ENCODE peak calls at places on chromosomes 3 and 15, in nine cellular contexts. J, H, K, V, E, M, W, U and Z are unnamed samples.

GRCh38 chr15:85750807-85751730 is 43.7 kb downstream of the KLHL25 start:
- DNase-seq in J (no peak), H (no peak), K (no peak), V (no peak), E (no peak), M (no peak), W (peak), U (peak), Z (peak)

GRCh38 chr15:63277044-63277892 is at the start of gene APH1B:
- DNase-seq in J (peak), H (peak), K (peak), V (peak), E (peak), M (peak), W (peak), U (peak), Z (peak)

GRCh38 chr3:48425281-48425812 is 4.5 kb downstream of the PLXNB1 start:
- DNase-seq in J (no peak), H (no peak), K (no peak), V (no peak), E (peak), M (no peak), W (no peak), U (no peak), Z (no peak)

GRCh38 chr3:52088445-52089367 is 32.3 kb upstream of the DUSP7 start:
- DNase-seq in J (no peak), H (no peak), K (no peak), V (no peak), E (peak), M (peak), W (peak), U (no peak), Z (peak)

GRCh38 chr15:85414495-85414894 is 34.1 kb downstream of the AKAP13 start:
- DNase-seq in J (no peak), H (peak), K (no peak), V (no peak), E (no peak), M (peak), W (no peak), U (no peak), Z (no peak)

GRCh38 chr3:160163259-160163878 is 61.9 kb upstream of the C3orf80 start:
- DNase-seq in J (no peak), H (peak), K (no peak), V (no peak), E (peak), M (peak), W (no peak), U (no peak), Z (no peak)

GRCh38 chr15:38325290-38325990 is 72.8 kb downstream of the SPRED1 start:
- DNase-seq in J (no peak), H (no peak), K (no peak), V (no peak), E (no peak), M (peak), W (no peak), U (no peak), Z (no peak)

GRCh38 chr3:117277816-117278215 is 568.2 kb downstream of the TUSC7 start:
- DNase-seq in J (no peak), H (no peak), K (no peak), V (no peak), E (no peak), M (no peak), W (no peak), U (no peak), Z (no peak)

GRCh38 chr3:187243933-187244564 is 46.8 kb downstream of the RTP1 start:
- DNase-seq in J (no peak), H (no peak), K (no peak), V (no peak), E (no peak), M (no peak), W (no peak), U (no peak), Z (no peak)

GRCh38 chr3:32296251-32297204 is 58.0 kb downstream of the CMTM8 start:
- DNase-seq in J (no peak), H (peak), K (peak), V (peak), E (peak), M (peak), W (peak), U (peak), Z (peak)

GRCh38 chr15:51982013-51982769 is 10.6 kb upstream of the LEO1 start:
- DNase-seq in J (no peak), H (peak), K (peak), V (peak), E (peak), M (peak), W (peak), U (no peak), Z (peak)

GRCh38 chr15:37016287-37016686 is 84.1 kb downstream of the MEIS2 start:
- DNase-seq in J (no peak), H (no peak), K (no peak), V (no peak), E (no peak), M (no peak), W (no peak), U (no peak), Z (no peak)

GRCh38 chr3:60659098-60659497 is 592.2 kb downstream of the FHIT start:
- DNase-seq in J (no peak), H (no peak), K (no peak), V (no peak), E (no peak), M (no peak), W (no peak), U (no peak), Z (no peak)

GRCh38 chr3:57818772-57819171 is 62.7 kb downstream of the SLMAP start:
- DNase-seq in J (no peak), H (no peak), K (no peak), V (no peak), E (no peak), M (no peak), W (no peak), U (no peak), Z (no peak)

GRCh38 chr15:101024709-101025108 is 105.6 kb downstream of the LRRK1 start:
- DNase-seq in J (no peak), H (no peak), K (no peak), V (no peak), E (no peak), M (no peak), W (no peak), U (no peak), Z (no peak)

GRCh38 chr3:127049390-127049789 is 66.5 kb downstream of the PLXNA1 start:
- DNase-seq in J (no peak), H (no peak), K (no peak), V (no peak), E (no peak), M (no peak), W (no peak), U (no peak), Z (no peak)

GRCh38 chr15:67865331-67865730 is 25.5 kb upstream of the RNU6-1 start:
- DNase-seq in J (no peak), H (no peak), K (no peak), V (no peak), E (no peak), M (no peak), W (no peak), U (no peak), Z (no peak)

GRCh38 chr3:4533489-4534443 is 40.6 kb downstream of the ITPR1 start:
- DNase-seq in J (no peak), H (no peak), K (no peak), V (no peak), E (no peak), M (peak), W (no peak), U (no peak), Z (no peak)

GRCh38 chr15:60972866-60973265 is 256.2 kb downstream of the RORA start:
- DNase-seq in J (no peak), H (no peak), K (no peak), V (no peak), E (no peak), M (no peak), W (no peak), U (no peak), Z (no peak)

GRCh38 chr3:160003520-160004128 is 15.0 kb downstream of the IL12A start:
- DNase-seq in J (no peak), H (peak), K (peak), V (peak), E (peak), M (peak), W (peak), U (peak), Z (peak)

GRCh38 chr3:100023150-100023549 is 91.2 kb downstream of the FILIP1L start:
- DNase-seq in J (no peak), H (no peak), K (no peak), V (no peak), E (no peak), M (no peak), W (no peak), U (no peak), Z (no peak)

GRCh38 chr3:197494366-197495058 is 61.3 kb downstream of the BDH1 start:
- DNase-seq in J (no peak), H (no peak), K (no peak), V (no peak), E (no peak), M (no peak), W (no peak), U (no peak), Z (no peak)

GRCh38 chr15:87623832-87624231 is 632.7 kb downstream of the NTRK3 start:
- DNase-seq in J (no peak), H (no peak), K (no peak), V (no peak), E (peak), M (peak), W (peak), U (no peak), Z (peak)

GRCh38 chr15:70632079-70632850 is 131.1 kb downstream of the UACA start:
- DNase-seq in J (no peak), H (no peak), K (no peak), V (no peak), E (no peak), M (peak), W (no peak), U (no peak), Z (no peak)

GRCh38 chr3:105997800-105998526 is 129.2 kb upstream of the CBLB start:
- DNase-seq in J (no peak), H (no peak), K (no peak), V (no peak), E (no peak), M (peak), W (peak), U (no peak), Z (no peak)

GRCh38 chr15:60744826-60745225 is 265.9 kb upstream of the ICE2 start:
- DNase-seq in J (no peak), H (no peak), K (no peak), V (no peak), E (no peak), M (no peak), W (no peak), U (no peak), Z (no peak)